ENCODE peak calls at places on chromosomes 7 and 10, in eight cellular contexts. K is Panc1, R is SJSA1, U is stomach, Y is tibial artery, L is IMR-90, A is K562, B is neural progenitor cell. C is an unnamed sample.

GRCh38 chr7:2701832-2702593 is 14.0 kb downstream of the AMZ1 start:
- DNase-seq in Y (peak; percentile 94), K (no peak), A (no peak), B (no peak), L (peak; percentile 57), R (no peak), U (no peak), C (no peak)

GRCh38 chr7:95609277-95609971 is 13.1 kb upstream of the PDK4 start:
- DNase-seq in K (peak; percentile 64), B (no peak), Y (no peak), U (peak; percentile 72), R (peak; percentile 52), L (peak; percentile 29), A (no peak), C (peak; percentile 53)

GRCh38 chr10:15123749-15124184 is 26.6 kb downstream of the RPP38 start:
- DNase-seq in R (no peak), K (no peak), L (peak; percentile 86), B (no peak), A (no peak), U (no peak), Y (no peak), C (no peak)

GRCh38 chr10:86598151-86598550 is 56.2 kb upstream of the OPN4 start:
- DNase-seq in U (no peak), L (peak; percentile 51), R (no peak), K (no peak), B (no peak), A (no peak), Y (no peak), C (no peak)

GRCh38 chr10:56632537-56632936 is 271.5 kb upstream of the ZWINT start:
- DNase-seq in Y (no peak), U (no peak), B (no peak), L (no peak), K (no peak), A (no peak), R (no peak), C (no peak)

GRCh38 chr7:157613575-157614322 is 276.9 kb downstream of the DNAJB6 start:
- DNase-seq in B (no peak), R (no peak), Y (no peak), U (no peak), K (no peak), L (no peak), A (no peak), C (no peak)

GRCh38 chr10:26854524-26854923 is 6.2 kb downstream of the ABI1 start:
- DNase-seq in L (peak; percentile 24), A (no peak), K (no peak), U (no peak), B (no peak), Y (no peak), R (no peak), C (no peak)

GRCh38 chr10:44383749-44384600 is 922 bp downstream of the CXCL12 start:
- DNase-seq in L (peak; percentile 54), A (no peak), U (peak; percentile 24), K (no peak), B (peak; percentile 65), R (no peak), Y (peak; percentile 71), C (no peak)

GRCh38 chr10:51862149-51862548 is 162.8 kb upstream of the CSTF2T start:
- DNase-seq in R (no peak), L (no peak), Y (no peak), U (no peak), A (no peak), B (no peak), K (no peak), C (no peak)

GRCh38 chr7:3042861-3043489 is 692 bp downstream of the CARD11 start:
- DNase-seq in B (no peak), A (peak; percentile 71), L (no peak), K (no peak), U (no peak), Y (no peak), R (no peak), C (no peak)

GRCh38 chr10:11578802-11579255 is 32.6 kb downstream of the USP6NL start:
- DNase-seq in L (no peak), R (no peak), K (no peak), U (no peak), Y (no peak), B (no peak), A (no peak), C (no peak)

GRCh38 chr10:125823663-125824251 is 411 bp downstream of the BCCIP start:
- DNase-seq in K (no peak), U (no peak), B (peak; percentile 35), A (no peak), Y (no peak), R (peak; percentile 18), L (peak; percentile 1), C (no peak)

GRCh38 chr7:82562716-82563404 is 119.3 kb upstream of the CACNA2D1 start:
- DNase-seq in A (no peak), B (no peak), Y (no peak), K (peak; percentile 12), U (no peak), R (peak; percentile 79), L (peak; percentile 76), C (no peak)

GRCh38 chr7:70647801-70648491 is 484.0 kb upstream of the GALNT17 start:
- DNase-seq in L (peak; percentile 80), R (no peak), U (peak; percentile 40), Y (no peak), K (no peak), B (no peak), A (no peak), C (no peak)

GRCh38 chr7:69598487-69599148 is 343 bp downstream of the AUTS2 start:
- DNase-seq in A (peak; percentile 13), B (peak; percentile 54), L (no peak), Y (no peak), R (peak; percentile 19), K (no peak), U (no peak), C (no peak)

GRCh38 chr10:130175074-130175473 is 38.9 kb downstream of the GLRX3 start:
- DNase-seq in U (no peak), R (no peak), L (no peak), A (no peak), Y (no peak), B (no peak), K (no peak), C (no peak)

GRCh38 chr7:38881947-38882684 is 26.9 kb downstream of the VPS41 start:
- DNase-seq in Y (no peak), L (no peak), K (no peak), A (no peak), U (no peak), R (no peak), B (no peak), C (no peak)

DNA sequence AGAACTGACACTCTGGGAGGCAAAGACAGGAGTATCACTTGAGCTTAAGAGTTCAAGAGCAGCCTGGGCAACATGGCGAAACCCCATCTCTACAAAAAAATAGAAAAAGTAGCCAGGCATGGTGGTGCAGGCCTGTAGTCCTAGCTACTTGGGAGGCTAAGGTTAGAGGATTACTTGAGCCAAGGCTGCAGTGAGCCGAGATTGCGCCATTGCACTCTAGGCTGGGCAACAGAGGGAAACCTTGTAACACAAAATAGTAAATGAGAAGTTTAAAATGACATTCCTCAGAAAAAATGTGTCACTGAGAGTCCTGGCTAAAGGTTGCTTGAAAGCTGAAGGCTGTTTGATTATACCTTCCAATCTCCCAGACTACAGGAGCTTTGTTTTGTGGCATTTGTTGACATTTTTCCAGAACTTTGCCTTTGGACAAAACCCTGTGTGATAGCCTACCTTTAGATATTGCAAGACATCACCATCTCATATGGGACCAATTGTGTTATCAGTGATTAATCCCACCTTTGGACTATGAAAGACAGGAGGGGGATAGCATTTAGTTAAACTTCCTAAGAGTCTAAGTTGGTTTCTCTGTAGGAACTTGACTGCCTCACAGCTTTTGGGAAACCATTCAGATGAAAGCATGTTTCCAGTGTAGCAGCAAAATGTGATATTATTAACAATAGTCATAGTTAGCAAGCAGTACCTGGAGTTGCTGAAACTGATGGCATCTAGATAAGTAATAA is 5.3 kb downstream of the TNKS2 start:
- DNase-seq in K (no peak), Y (no peak), A (no peak), U (no peak), R (no peak), L (no peak), B (no peak), C (no peak)
- H3K36me3 ChIP-seq in K (peaks cover 2% of the 10 kb centered on the region), Y (peaks cover 10% of the 10 kb centered on the region), A (peaks cover 55% of the 10 kb centered on the region), U (peaks cover 28% of the 10 kb centered on the region), R (peaks cover 54% of the 10 kb centered on the region), L (peaks cover 2% of the 10 kb centered on the region), B (peaks cover 10% of the 10 kb centered on the region), C (peaks cover 8% of the 10 kb centered on the region)

GRCh38 chr10:91816986-91817385 is 18.8 kb downstream of the TNKS2 start:
- DNase-seq in A (no peak), U (no peak), K (no peak), R (no peak), Y (no peak), L (no peak), B (no peak), C (no peak)

DNA sequence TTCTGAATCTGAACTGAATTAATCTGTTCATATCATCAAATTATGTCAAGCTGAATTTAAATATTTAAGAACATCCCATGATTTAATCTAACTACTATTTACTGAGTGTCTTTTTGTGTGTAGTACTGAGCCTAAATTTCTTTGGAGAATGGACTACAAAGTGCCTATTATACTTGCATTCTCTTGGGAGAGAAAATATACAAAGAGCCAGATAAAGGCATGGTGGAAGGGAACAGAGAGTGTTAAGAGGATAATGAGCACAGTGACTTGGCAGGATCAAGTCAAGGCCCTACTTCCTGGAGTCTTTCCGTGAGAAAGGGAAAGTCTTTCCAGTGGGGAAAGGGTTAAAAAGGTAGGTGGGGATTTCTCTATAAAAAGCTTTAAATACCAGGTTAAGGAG is 15.0 kb downstream of the TNKS2 start:
- DNase-seq in U (no peak), L (no peak), Y (no peak), B (no peak), A (no peak), K (no peak), R (no peak), C (no peak)
- H3K36me3 ChIP-seq in U (peaks cover 55% of the 10 kb centered on the region), L (peaks cover 26% of the 10 kb centered on the region), Y (peaks cover 35% of the 10 kb centered on the region), B (peaks cover 20% of the 10 kb centered on the region), A (peaks cover 53% of the 10 kb centered on the region), K (peaks cover 24% of the 10 kb centered on the region), R (peaks cover 37% of the 10 kb centered on the region), C (peaks cover 12% of the 10 kb centered on the region)

DNA sequence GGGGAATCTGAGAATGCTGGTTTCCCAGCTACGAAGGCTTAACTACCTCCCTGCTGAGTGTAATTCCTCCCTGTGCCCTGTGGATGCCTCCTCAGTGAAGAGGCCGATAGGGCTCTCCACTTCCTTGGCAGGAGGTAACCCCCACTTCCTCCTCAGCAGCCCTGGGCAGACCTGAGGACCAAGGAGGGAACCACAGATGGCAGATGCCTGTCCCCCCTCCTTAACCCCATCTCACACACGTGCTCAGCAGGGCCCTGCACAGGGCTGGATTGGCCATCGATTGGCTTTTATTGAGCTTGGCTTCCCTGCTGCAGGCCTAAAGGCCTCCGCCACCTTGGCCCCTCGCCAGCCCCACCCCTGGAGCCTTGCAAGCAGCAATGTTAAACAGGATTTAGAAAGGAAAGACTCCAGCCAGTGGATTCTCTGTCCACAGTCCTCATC is 45.6 kb upstream of the LRRC4 start:
- DNase-seq in K (no peak), B (peak; percentile 34), Y (no peak), R (no peak), U (peak; percentile 86), A (no peak), L (no peak), C (peak; percentile 36)
- H3K36me3 ChIP-seq in K (peaks cover 3% of the 10 kb centered on the region), B (no peaks in the 10 kb centered on the region), Y (peaks cover 44% of the 10 kb centered on the region), R (peaks cover 27% of the 10 kb centered on the region), U (peaks cover 78% of the 10 kb centered on the region), A (peaks cover 84% of the 10 kb centered on the region), L (peaks cover 48% of the 10 kb centered on the region), C (no peaks in the 10 kb centered on the region)

DNA sequence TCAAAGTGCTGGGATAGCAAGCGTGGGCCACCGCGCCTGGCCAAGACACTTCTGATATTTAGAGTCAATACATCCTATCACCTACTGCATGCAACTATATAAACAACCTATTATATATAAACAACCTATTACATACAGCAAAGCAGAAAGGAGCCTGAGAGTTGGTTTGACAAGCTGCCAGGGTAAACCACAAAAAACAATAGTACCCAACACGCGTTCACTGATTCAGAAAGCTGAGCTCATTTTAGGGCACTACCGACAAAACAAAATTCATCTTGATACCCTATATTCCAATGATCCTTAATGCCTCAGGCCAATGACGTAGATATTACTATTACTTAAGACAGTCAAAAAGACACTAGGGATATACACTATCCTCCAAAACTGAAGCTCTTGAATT is 16.2 kb downstream of the MALSU1 start:
- DNase-seq in Y (no peak), A (no peak), K (no peak), R (peak; percentile 57), B (no peak), L (no peak), U (no peak), C (no peak)
- H3K36me3 ChIP-seq in Y (peaks cover 1% of the 10 kb centered on the region), A (peaks cover 89% of the 10 kb centered on the region), K (peaks cover 39% of the 10 kb centered on the region), R (peaks cover 84% of the 10 kb centered on the region), B (peaks cover 44% of the 10 kb centered on the region), L (peaks cover 35% of the 10 kb centered on the region), U (peaks cover 10% of the 10 kb centered on the region), C (no peaks in the 10 kb centered on the region)